ENCODE peak calls at places on chromosomes 4 and X, in four cellular contexts. P is esophagus squamous epithelium; N is uterus; Q is CD8-positive, alpha-beta memory T cell. Z is an unnamed sample. For H3K9me3, the result is how much of the 10 kb centered on the place peaks cover.

GRCh38 chrX:30627818-30628652 is 25.2 kb upstream of the GK start:
- DNase-seq in P (no peak), N (no peak), Q (no peak), Z (no peak)

GRCh38 chr4:147355849-147356248 is 125.0 kb upstream of the EDNRA start:
- DNase-seq in P (no peak), N (no peak), Q (no peak), Z (no peak)

GRCh38 chr4:106583108-106583507 is 214.5 kb upstream of the GIMD1 start:
- DNase-seq in P (no peak), N (no peak), Q (no peak), Z (no peak)

GRCh38 chr4:139665690-139666529 is at the start of gene MGST2:
- DNase-seq in P (peak), N (peak), Q (no peak), Z (no peak)

GRCh38 chrX:39772057-39772832 is 325.5 kb downstream of the BCOR start:
- DNase-seq in P (no peak), N (no peak), Q (no peak), Z (peak)

GRCh38 chr4:155675709-155676429 is 9.2 kb downstream of the GUCY1A1 start:
- DNase-seq in P (no peak), N (no peak), Q (no peak), Z (no peak)

GRCh38 chr4:95984081-95984480 is 144.2 kb downstream of the PDHA2 start:
- DNase-seq in P (no peak), N (no peak), Q (no peak), Z (no peak)

GRCh38 chr4:19748470-19748869 is 503.2 kb upstream of the SLIT2 start:
- DNase-seq in P (no peak), N (peak), Q (no peak), Z (no peak)

GRCh38 chr4:4585012-4585670 is 43.3 kb upstream of the STX18 start:
- DNase-seq in P (no peak), N (no peak), Q (no peak), Z (no peak)

GRCh38 chrX:39437670-39438441 is 636.6 kb downstream of the MID1IP1 start:
- DNase-seq in P (no peak), N (no peak), Q (no peak), Z (no peak)

GRCh38 chrX:72121381-72121780 is 10.3 kb downstream of the RTL5 start:
- DNase-seq in P (peak), N (peak), Q (no peak), Z (no peak)

GRCh38 chrX:74061879-74062278 is 242.1 kb upstream of the ZCCHC13 start:
- DNase-seq in P (no peak), N (no peak), Q (no peak), Z (no peak)

GRCh38 chr4:150229538-150229937 is 151.3 kb downstream of the DCLK2 start:
- DNase-seq in P (no peak), N (no peak), Q (no peak), Z (no peak)

GRCh38 chrX:47540754-47541538 is 20.1 kb upstream of the ARAF start:
- DNase-seq in P (no peak), N (peak), Q (no peak), Z (peak)

GRCh38 chr4:150849016-150849415 is 166.1 kb downstream of the LRBA start:
- DNase-seq in P (no peak), N (no peak), Q (no peak), Z (no peak)

GRCh38 chrX:140066262-140066661 is 100.9 kb upstream of the CXorf66 start:
- DNase-seq in P (no peak), N (no peak), Q (no peak), Z (no peak)

GRCh38 chrX:72245461-72246089 is 6.7 kb upstream of the ERCC6L start:
- DNase-seq in P (no peak), N (no peak), Q (peak), Z (no peak)

GRCh38 chrX:115214151-115214550 is 19.7 kb downstream of the LRCH2 start:
- DNase-seq in P (no peak), N (no peak), Q (no peak), Z (no peak)

GRCh38 chr4:15913631-15913970 is 24.9 kb downstream of the FGFBP1 start:
- DNase-seq in P (no peak), N (no peak), Q (no peak), Z (no peak)

GRCh38 chr4:110886856-110887255 is 264.0 kb upstream of the PITX2 start:
- DNase-seq in P (no peak), N (no peak), Q (no peak), Z (no peak)

GRCh38 chr4:145839151-145839550 is 99.5 kb downstream of the ZNF827 start:
- DNase-seq in P (no peak), N (no peak), Q (no peak), Z (no peak)

GRCh38 chrX:16903274-16904019 is 33.3 kb upstream of the RBBP7 start:
- DNase-seq in P (no peak), N (no peak), Q (no peak), Z (no peak)

GRCh38 chrX:139739138-139739537 is 31.2 kb upstream of the MCF2 start:
- DNase-seq in P (no peak), N (no peak), Q (peak), Z (no peak)

GRCh38 chr4:175951794-175952193 is 113.8 kb upstream of the WDR17 start:
- DNase-seq in P (no peak), N (no peak), Q (no peak), Z (no peak)

GRCh38 chr4:71768123-71768522 is 15.8 kb downstream of the GC start:
- DNase-seq in P (no peak), N (no peak), Q (no peak), Z (no peak)

GRCh38 chr4:24666316-24666715 is 82.0 kb upstream of the DHX15 start:
- DNase-seq in P (no peak), N (no peak), Q (no peak), Z (no peak)

GRCh38 chr4:83561381-83561780 is 25.5 kb downstream of the GPAT3 start:
- DNase-seq in P (no peak), N (no peak), Q (no peak), Z (no peak)

GRCh38 chrX:24982306-24982965 is 33.3 kb downstream of the ARX start:
- DNase-seq in P (no peak), N (no peak), Q (no peak), Z (no peak)

GRCh38 chr4:88599298-88599697 is 7.0 kb downstream of the HERC3 start:
- DNase-seq in P (no peak), N (no peak), Q (no peak), Z (no peak)

GRCh38 chrX:3136161-3136961 is 95.1 kb downstream of the ARSF start:
- DNase-seq in P (no peak), N (no peak), Q (no peak), Z (no peak)

GRCh38 chr4:149631629-149632028 is 184.0 kb downstream of the IQCM start:
- DNase-seq in P (no peak), N (no peak), Q (no peak), Z (peak)

GRCh38 chr4:185573651-185574199 is 38.4 kb upstream of the PDLIM3 start:
- DNase-seq in P (no peak), N (no peak), Q (no peak), Z (peak)

GRCh38 chr4:128517739-128518510 is 230.3 kb upstream of the PGRMC2 start:
- DNase-seq in P (no peak), N (peak), Q (no peak), Z (no peak)

GRCh38 chr4:173169428-173170209 is 1.0 kb downstream of the GALNT7 start:
- DNase-seq in P (no peak), N (peak), Q (peak), Z (no peak)

GRCh38 chr4:84497835-84498202 is 1.3 kb downstream of the NKX6-1 start:
- DNase-seq in P (no peak), N (no peak), Q (no peak), Z (no peak)

GRCh38 chr4:106497271-106497670 is 128.7 kb upstream of the GIMD1 start:
- DNase-seq in P (no peak), N (no peak), Q (no peak), Z (no peak)

GRCh38 chr4:74228691-74229640 is 71.0 kb downstream of the MTHFD2L start:
- DNase-seq in P (peak), N (peak), Q (peak), Z (peak)

GRCh38 chr4:107826427-107826980 is 1.8 kb downstream of the SGMS2 start:
- DNase-seq in P (no peak), N (no peak), Q (no peak), Z (no peak)
- H3K27ac ChIP-seq in P (peak), N (peak), Q (no peak), Z (no peak)

GRCh38 chrX:1336331-1337143 is at the start of gene IL3RA:
- DNase-seq in P (no peak), N (no peak), Q (no peak), Z (no peak)

GRCh38 chrX:1341531-1342179 is 5.1 kb downstream of the IL3RA start:
- DNase-seq in P (no peak), N (no peak), Q (no peak), Z (no peak)
- H3K9me3 ChIP-seq in P (under half), N (under half), Q (under half), Z (under half)

GRCh38 chr4:2386717-2387116 is 31.7 kb downstream of the ZFYVE28 start:
- DNase-seq in P (no peak), N (no peak), Q (no peak), Z (no peak)
- H3K4me3 ChIP-seq in P (no peak), N (no peak), Q (no peak), Z (no peak)

DNA sequence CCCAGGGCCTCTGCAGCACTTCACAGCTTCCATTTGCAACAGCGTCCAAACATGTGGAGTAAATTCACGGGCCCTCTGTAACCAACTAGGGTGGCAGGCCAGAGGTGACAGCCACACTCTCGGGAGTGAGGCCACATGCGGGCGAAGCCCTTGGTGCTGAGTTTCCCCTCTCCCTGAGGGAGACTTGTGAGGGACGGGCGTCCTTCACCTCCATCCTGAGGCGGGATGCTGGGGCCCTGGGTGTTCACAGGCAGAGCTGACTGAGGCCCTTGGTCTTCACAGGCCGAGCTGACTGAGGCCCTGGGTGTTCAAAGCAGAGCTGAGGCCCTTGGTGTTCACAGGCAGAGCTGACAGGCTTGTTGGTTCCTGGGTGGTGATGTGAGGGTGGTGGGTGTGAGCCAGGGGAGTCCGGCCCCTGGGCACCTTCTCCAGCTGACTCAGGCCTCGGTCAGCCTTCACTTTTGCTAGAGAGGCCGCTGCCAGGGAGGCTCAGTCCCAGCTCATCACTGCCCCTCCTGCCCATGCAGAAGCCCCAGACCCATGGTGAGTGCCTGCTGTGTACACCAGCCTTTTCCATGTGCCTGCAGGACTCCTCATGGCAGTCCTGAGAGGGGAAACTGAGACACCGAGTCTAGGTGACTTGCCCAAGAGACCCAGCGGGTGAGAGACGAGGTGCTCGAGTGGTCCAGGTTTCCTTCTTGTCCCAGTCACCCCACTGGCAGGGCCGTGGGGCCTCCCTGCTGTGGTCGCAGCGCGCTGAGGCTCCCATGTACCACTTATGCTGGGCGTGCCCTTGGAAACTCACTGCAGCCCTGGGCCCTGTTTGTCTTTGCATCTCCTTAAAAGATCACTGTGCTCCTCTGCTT is 8.5 kb downstream of the WFS1 start:
- DNase-seq in P (no peak), N (no peak), Q (no peak), Z (no peak)
- H3K27ac ChIP-seq in P (peak), N (peak), Q (no peak), Z (no peak)